ENCODE peak calls at places on chromosomes 2 and 18, in eight cellular contexts. One of them, this sample, is unnamed.

GRCh38 chr2:42105330-42106256 is 57.8 kb downstream of the PKDCC start:
- DNase-seq in ecto neural progenitor cell: no peak
- DNase-seq in NCI-H1092 treated with DMSO at 0.1 percent for 48 hours: no peak
- DNase-seq in GM19239: no peak
- DNase-seq in anterior cingulate cortex: peak
- DNase-seq in midbrain: no peak
- DNase-seq in uterus: no peak
- DNase-seq in OCI-LY7: peak
- DNase-seq in this sample: no peak

GRCh38 chr18:36211612-36212065 is 24.3 kb downstream of the MOCOS start:
- DNase-seq in ecto neural progenitor cell: no peak
- DNase-seq in NCI-H1092 treated with DMSO at 0.1 percent for 48 hours: no peak
- DNase-seq in GM19239: no peak
- DNase-seq in anterior cingulate cortex: no peak
- DNase-seq in midbrain: no peak
- DNase-seq in uterus: no peak
- DNase-seq in OCI-LY7: no peak
- DNase-seq in this sample: peak

GRCh38 chr2:29223851-29224692 is 108.9 kb downstream of the CLIP4 start:
- DNase-seq in ecto neural progenitor cell: no peak
- DNase-seq in NCI-H1092 treated with DMSO at 0.1 percent for 48 hours: peak
- DNase-seq in GM19239: no peak
- DNase-seq in anterior cingulate cortex: peak
- DNase-seq in midbrain: no peak
- DNase-seq in uterus: no peak
- DNase-seq in OCI-LY7: no peak
- DNase-seq in this sample: no peak

GRCh38 chr2:95296036-95296435 is 1.1 kb upstream of the KCNIP3 start:
- DNase-seq in ecto neural progenitor cell: no peak
- DNase-seq in NCI-H1092 treated with DMSO at 0.1 percent for 48 hours: peak
- DNase-seq in GM19239: no peak
- DNase-seq in anterior cingulate cortex: peak
- DNase-seq in midbrain: peak
- DNase-seq in uterus: no peak
- DNase-seq in OCI-LY7: no peak
- DNase-seq in this sample: no peak

GRCh38 chr2:53033416-53033815 is 734.2 kb upstream of the CHAC2 start:
- DNase-seq in ecto neural progenitor cell: no peak
- DNase-seq in NCI-H1092 treated with DMSO at 0.1 percent for 48 hours: no peak
- DNase-seq in GM19239: no peak
- DNase-seq in anterior cingulate cortex: no peak
- DNase-seq in midbrain: no peak
- DNase-seq in uterus: no peak
- DNase-seq in OCI-LY7: no peak
- DNase-seq in this sample: no peak

GRCh38 chr2:95526360-95527341 is 42.1 kb upstream of the TRIM43B start:
- DNase-seq in ecto neural progenitor cell: no peak
- DNase-seq in NCI-H1092 treated with DMSO at 0.1 percent for 48 hours: peak
- DNase-seq in GM19239: peak
- DNase-seq in anterior cingulate cortex: peak
- DNase-seq in midbrain: peak
- DNase-seq in uterus: peak
- DNase-seq in OCI-LY7: no peak
- DNase-seq in this sample: no peak

GRCh38 chr2:64145760-64146159 is 1.5 kb upstream of the PELI1 start:
- DNase-seq in ecto neural progenitor cell: no peak
- DNase-seq in NCI-H1092 treated with DMSO at 0.1 percent for 48 hours: no peak
- DNase-seq in GM19239: no peak
- DNase-seq in anterior cingulate cortex: no peak
- DNase-seq in midbrain: no peak
- DNase-seq in uterus: no peak
- DNase-seq in OCI-LY7: no peak
- DNase-seq in this sample: no peak

GRCh38 chr2:143433158-143433557 is 303.9 kb downstream of the ARHGAP15 start:
- DNase-seq in ecto neural progenitor cell: no peak
- DNase-seq in NCI-H1092 treated with DMSO at 0.1 percent for 48 hours: no peak
- DNase-seq in GM19239: no peak
- DNase-seq in anterior cingulate cortex: no peak
- DNase-seq in midbrain: no peak
- DNase-seq in uterus: no peak
- DNase-seq in OCI-LY7: no peak
- DNase-seq in this sample: no peak

GRCh38 chr2:71129891-71130324 is at the start of gene MCEE:
- DNase-seq in ecto neural progenitor cell: peak
- DNase-seq in NCI-H1092 treated with DMSO at 0.1 percent for 48 hours: peak
- DNase-seq in GM19239: peak
- DNase-seq in anterior cingulate cortex: peak
- DNase-seq in midbrain: peak
- DNase-seq in uterus: peak
- DNase-seq in OCI-LY7: peak
- DNase-seq in this sample: peak

GRCh38 chr2:193276988-193277387 is 1082.3 kb upstream of the TMEFF2 start:
- DNase-seq in ecto neural progenitor cell: no peak
- DNase-seq in NCI-H1092 treated with DMSO at 0.1 percent for 48 hours: no peak
- DNase-seq in GM19239: no peak
- DNase-seq in anterior cingulate cortex: no peak
- DNase-seq in midbrain: no peak
- DNase-seq in uterus: no peak
- DNase-seq in OCI-LY7: no peak
- DNase-seq in this sample: no peak

GRCh38 chr2:166375736-166376487 is at the start of gene SCN9A:
- DNase-seq in ecto neural progenitor cell: peak
- DNase-seq in NCI-H1092 treated with DMSO at 0.1 percent for 48 hours: peak
- DNase-seq in GM19239: no peak
- DNase-seq in anterior cingulate cortex: peak
- DNase-seq in midbrain: peak
- DNase-seq in uterus: peak
- DNase-seq in OCI-LY7: no peak
- DNase-seq in this sample: no peak

GRCh38 chr2:114543106-114543806 is 100.8 kb downstream of the DPP10 start:
- DNase-seq in ecto neural progenitor cell: no peak
- DNase-seq in NCI-H1092 treated with DMSO at 0.1 percent for 48 hours: no peak
- DNase-seq in GM19239: no peak
- DNase-seq in anterior cingulate cortex: no peak
- DNase-seq in midbrain: no peak
- DNase-seq in uterus: peak
- DNase-seq in OCI-LY7: no peak
- DNase-seq in this sample: no peak

GRCh38 chr18:50306944-50307343 is 19.5 kb upstream of the CXXC1 start:
- DNase-seq in ecto neural progenitor cell: no peak
- DNase-seq in NCI-H1092 treated with DMSO at 0.1 percent for 48 hours: no peak
- DNase-seq in GM19239: no peak
- DNase-seq in anterior cingulate cortex: no peak
- DNase-seq in midbrain: no peak
- DNase-seq in uterus: no peak
- DNase-seq in OCI-LY7: no peak
- DNase-seq in this sample: no peak

GRCh38 chr2:35292269-35292668 is 1063.3 kb upstream of the CRIM1 start:
- DNase-seq in ecto neural progenitor cell: no peak
- DNase-seq in NCI-H1092 treated with DMSO at 0.1 percent for 48 hours: no peak
- DNase-seq in GM19239: no peak
- DNase-seq in anterior cingulate cortex: no peak
- DNase-seq in midbrain: no peak
- DNase-seq in uterus: no peak
- DNase-seq in OCI-LY7: no peak
- DNase-seq in this sample: no peak

GRCh38 chr2:27494944-27495554 is at the start of gene FNDC4:
- DNase-seq in ecto neural progenitor cell: peak
- DNase-seq in NCI-H1092 treated with DMSO at 0.1 percent for 48 hours: no peak
- DNase-seq in GM19239: no peak
- DNase-seq in anterior cingulate cortex: peak
- DNase-seq in midbrain: no peak
- DNase-seq in uterus: peak
- DNase-seq in OCI-LY7: no peak
- DNase-seq in this sample: no peak

GRCh38 chr18:7902399-7902839 is 335.3 kb downstream of the PTPRM start:
- DNase-seq in ecto neural progenitor cell: no peak
- DNase-seq in NCI-H1092 treated with DMSO at 0.1 percent for 48 hours: no peak
- DNase-seq in GM19239: no peak
- DNase-seq in anterior cingulate cortex: no peak
- DNase-seq in midbrain: no peak
- DNase-seq in uterus: peak
- DNase-seq in OCI-LY7: no peak
- DNase-seq in this sample: no peak